ENCODE peak calls at places on chromosomes 1 and 21, in seven cellular contexts. P is body of pancreas, W is ovary, U is heart left ventricle, R is upper lobe of left lung, V is breast epithelium, Q is prostate gland. D is an unnamed sample.

GRCh38 chr1:60963167-60963909 is 119.0 kb upstream of the NFIA start:
- DNase-seq in P (no peak), R (no peak), V (no peak), Q (no peak), U (no peak), W (no peak), D (no peak)

GRCh38 chr1:2603521-2604155 is 17.1 kb downstream of the PRXL2B start:
- DNase-seq in Q (no peak), W (no peak), R (no peak), V (no peak), U (no peak), P (no peak), D (no peak)

GRCh38 chr21:43979654-43980053 is 32.5 kb upstream of the TRAPPC10 start:
- DNase-seq in V (no peak), U (no peak), Q (no peak), P (no peak), R (no peak), W (no peak), D (no peak)

GRCh38 chr1:73176902-73177301 is 894.6 kb upstream of the NEGR1 start:
- DNase-seq in P (no peak), V (no peak), R (no peak), W (no peak), Q (no peak), U (no peak), D (no peak)

GRCh38 chr1:25503551-25504426 is 39.6 kb upstream of the LDLRAP1 start:
- DNase-seq in P (peak; percentile 69), R (peak; percentile 71), Q (peak; percentile 37), U (peak; percentile 53), W (no peak), V (peak; percentile 69), D (no peak)

GRCh38 chr1:170126691-170127090 is 19.1 kb upstream of the NTMT2 start:
- DNase-seq in U (no peak), Q (no peak), W (no peak), V (no peak), R (no peak), P (no peak), D (no peak)

GRCh38 chr1:66770240-66770639 is 18.0 kb downstream of the DYNLT5 start:
- DNase-seq in U (no peak), W (no peak), R (no peak), P (no peak), Q (no peak), V (no peak), D (no peak)

GRCh38 chr1:167836197-167836596 is 77.7 kb downstream of the ADCY10 start:
- DNase-seq in Q (no peak), V (no peak), R (no peak), W (no peak), U (no peak), P (no peak), D (no peak)

GRCh38 chr1:58837886-58838285 is 54.0 kb upstream of the JUN start:
- DNase-seq in R (no peak), V (no peak), U (no peak), Q (no peak), P (no peak), W (no peak), D (no peak)

GRCh38 chr1:22796642-22797041 is 86.0 kb downstream of the EPHB2 start:
- DNase-seq in U (no peak), Q (no peak), P (no peak), W (no peak), R (no peak), V (no peak), D (no peak)

GRCh38 chr1:87600848-87601247 is 272.2 kb downstream of the LMO4 start:
- DNase-seq in U (no peak), R (no peak), P (no peak), W (no peak), Q (no peak), V (no peak), D (no peak)

GRCh38 chr21:37668462-37669239 is 247.6 kb downstream of the KCNJ6 start:
- DNase-seq in R (no peak), U (no peak), Q (no peak), P (no peak), V (no peak), W (no peak), D (no peak)

GRCh38 chr21:46079357-46080170 is 18.3 kb upstream of the COL6A2 start:
- DNase-seq in P (peak; percentile 9), W (peak; percentile 23), V (peak; percentile 49), R (peak; percentile 8), U (no peak), Q (no peak), D (peak; percentile 86)

GRCh38 chr1:2981388-2981787 is 39.9 kb upstream of the ACTRT2 start:
- DNase-seq in Q (no peak), W (no peak), R (peak; percentile 14), U (no peak), V (no peak), P (no peak), D (no peak)

GRCh38 chr1:86758570-86758969 is 54.2 kb downstream of the SH3GLB1 start:
- DNase-seq in W (no peak), R (no peak), U (no peak), P (peak; percentile 55), V (no peak), Q (no peak), D (no peak)

GRCh38 chr1:33365560-33365997 is 44.7 kb upstream of the A3GALT2 start:
- DNase-seq in W (no peak), Q (no peak), V (no peak), R (no peak), P (no peak), U (peak; percentile 50), D (no peak)

GRCh38 chr1:33368431-33368830 is 47.5 kb upstream of the A3GALT2 start:
- DNase-seq in R (no peak), U (no peak), P (no peak), Q (no peak), V (no peak), W (no peak), D (no peak)

GRCh38 chr1:33367488-33368405 is 46.8 kb upstream of the A3GALT2 start:
- DNase-seq in V (peak; percentile 91), W (peak; percentile 92), Q (peak; percentile 85), P (peak; percentile 89), U (peak; percentile 88), R (peak; percentile 92), D (no peak)

GRCh38 chr1:33369081-33369480 is 48.2 kb upstream of the A3GALT2 start:
- DNase-seq in W (no peak), Q (no peak), R (no peak), V (no peak), U (no peak), P (no peak), D (no peak)

DNA sequence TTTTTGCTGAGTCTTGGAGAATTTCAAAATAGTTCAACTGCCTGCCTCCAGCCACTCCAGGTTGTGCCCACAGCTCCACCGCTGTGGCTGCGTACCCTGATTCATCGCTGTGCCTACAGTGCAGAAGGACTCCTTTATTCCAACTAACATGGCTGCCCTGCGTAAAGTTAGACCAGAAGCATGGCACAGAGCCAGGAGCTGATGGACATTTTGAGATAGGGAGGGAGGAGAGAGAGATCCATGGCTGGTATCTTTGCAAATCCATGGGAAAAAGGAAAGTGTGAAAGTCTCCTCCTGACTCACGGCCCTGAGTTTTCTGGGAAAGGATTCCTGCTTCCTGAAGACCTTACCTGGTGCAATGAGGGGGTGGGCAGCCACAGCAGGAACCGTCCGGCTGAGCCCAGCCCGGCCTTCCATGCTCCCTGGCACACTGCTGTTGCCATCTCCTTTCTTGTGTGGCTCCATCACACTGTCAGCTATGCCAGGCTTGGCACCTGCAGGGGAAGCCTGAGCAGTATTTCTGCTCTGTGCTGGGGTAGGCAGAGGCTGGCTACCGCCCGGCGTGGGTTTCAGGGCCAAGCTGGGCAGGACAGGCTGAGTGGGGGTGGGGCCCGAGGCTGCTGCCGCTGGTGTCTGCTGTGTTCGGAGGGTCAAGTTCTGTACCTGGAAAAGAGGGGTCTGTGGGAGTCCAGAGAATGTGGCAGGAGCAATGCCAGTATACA is 46.0 kb upstream of the A3GALT2 start:
- DNase-seq in Q (no peak), P (no peak), W (no peak), V (no peak), U (peak; percentile 40), R (no peak), D (no peak)
- H3K36me3 ChIP-seq in Q (no peaks in the 10 kb centered on the region), P (no peaks in the 10 kb centered on the region), W (no peaks in the 10 kb centered on the region), V (no peaks in the 10 kb centered on the region), U (no peaks in the 10 kb centered on the region), R (no peaks in the 10 kb centered on the region), D (no peaks in the 10 kb centered on the region)

GRCh38 chr1:41021526-41022308 is at the start of gene SLFNL1:
- DNase-seq in R (no peak), Q (no peak), W (peak; percentile 39), P (no peak), V (no peak), U (peak; percentile 57), D (no peak)
- TF ChIP-seq CTCF in R (no peak), Q (no peak), W (no peak), P (no peak), V (no peak), U (no peak), D (no peak)

DNA sequence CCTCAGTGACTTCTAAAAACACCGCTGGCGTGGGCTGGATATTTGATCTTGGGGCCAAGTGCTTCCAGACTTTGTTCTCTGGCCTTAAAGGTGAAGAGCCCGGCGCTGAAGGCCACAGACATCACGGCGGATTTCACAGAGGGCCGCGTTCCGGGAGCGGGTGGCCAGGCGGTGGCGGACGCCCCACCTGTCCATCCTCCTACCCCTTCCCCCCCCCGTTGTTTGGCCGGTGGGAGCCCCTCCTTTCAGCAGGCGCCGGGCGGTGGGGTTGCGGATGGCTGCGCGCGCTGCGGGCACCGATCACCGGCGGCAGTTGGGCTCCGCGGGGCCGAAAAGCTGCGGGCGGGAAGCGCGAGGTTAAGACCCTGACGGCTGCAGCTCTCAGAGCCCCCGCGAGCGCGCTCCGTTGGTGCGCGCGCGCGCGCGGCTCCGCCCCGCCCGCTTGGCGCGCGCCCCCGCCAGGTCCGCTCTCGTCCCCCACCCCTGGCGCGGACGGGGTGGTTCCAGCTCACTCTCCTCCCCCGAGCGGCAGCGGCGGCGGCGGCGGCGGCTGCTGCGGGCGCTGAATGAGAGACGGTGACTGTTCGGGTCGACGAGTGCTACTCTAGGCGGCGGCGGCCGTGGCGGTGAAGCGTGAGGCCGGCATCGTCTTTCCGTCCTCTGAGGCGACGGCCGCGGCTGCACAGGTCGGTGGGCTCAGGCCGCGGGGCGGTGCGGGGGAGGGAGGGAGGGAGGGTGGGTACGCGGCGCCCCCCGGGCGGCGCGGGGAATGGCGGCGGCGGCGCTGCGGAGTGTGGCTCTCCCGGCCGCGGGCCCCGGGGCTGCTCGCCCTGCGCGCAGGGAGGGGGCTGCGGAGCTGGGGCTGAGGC is at the start of gene RALGPS2:
- DNase-seq in Q (peak; percentile 63), P (peak; percentile 68), V (peak; percentile 59), U (peak; percentile 77), R (peak; percentile 74), W (peak; percentile 81), D (no peak)
- TF ChIP-seq POLR2A in Q (peak; percentile 75), P (peak; percentile 43), V (no peak), U (no peak), R (peak; percentile 63), W (peak; percentile 44), D (no peak)

DNA sequence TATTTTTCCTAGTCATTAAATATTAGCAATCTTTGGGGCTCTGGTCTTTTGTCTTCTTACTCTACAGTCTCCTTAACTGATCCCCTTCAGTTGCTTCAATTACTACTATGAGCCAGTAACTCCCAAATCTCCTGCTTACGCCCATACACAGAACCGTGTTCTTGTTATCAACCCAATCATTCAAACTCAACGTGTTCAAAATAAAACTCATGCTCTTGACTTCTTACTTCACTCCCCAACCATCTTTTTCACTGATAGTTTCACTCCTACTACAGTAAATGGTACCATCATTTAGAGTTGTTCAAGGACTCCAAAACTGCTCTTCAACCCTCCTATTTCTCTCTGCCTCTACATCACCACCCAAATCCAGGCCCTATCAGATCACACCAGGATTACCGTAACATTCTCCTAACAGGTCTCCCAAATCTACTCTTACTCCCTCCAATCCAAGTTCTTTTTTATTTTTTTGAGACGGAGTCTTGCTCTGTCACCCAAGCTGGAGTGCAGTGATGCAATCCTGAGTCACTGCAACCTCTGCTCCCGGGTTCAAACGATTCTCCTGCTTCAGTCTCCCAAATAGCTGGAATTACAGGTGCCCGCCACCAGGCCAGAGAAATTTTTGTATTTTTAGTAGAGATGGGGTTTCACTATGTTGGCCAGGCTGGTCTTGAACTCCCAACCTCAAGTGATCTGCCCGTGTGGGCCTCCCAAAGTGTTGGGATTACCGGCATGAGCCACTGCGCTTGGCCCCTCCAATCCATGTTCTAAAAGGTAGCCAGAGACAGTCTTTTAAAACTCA is 3.0 kb downstream of the YARS1 start:
- DNase-seq in U (no peak), P (no peak), V (no peak), R (peak; percentile 45), Q (no peak), W (no peak), D (no peak)
- H3K36me3 ChIP-seq in U (peaks cover 3% of the 10 kb centered on the region), P (peaks cover 5% of the 10 kb centered on the region), V (no peaks in the 10 kb centered on the region), R (peaks cover 24% of the 10 kb centered on the region), Q (no peaks in the 10 kb centered on the region), W (no peaks in the 10 kb centered on the region), D (peaks cover 19% of the 10 kb centered on the region)